ENCODE peak calls at places on chromosomes 16 and 17, in five cellular contexts. H is stimulated activated CD8-positive, alpha-beta memory T cell treated with anti-CD3 and anti-CD28 coated beads, Interleukin-7, amount 100 ng/mL, for 1 hour; R is astrocyte of the spinal cord; B is BE2C; Q is amniotic epithelial cell. G is an unnamed sample.

GRCh38 chr16:4515611-4516233 is 22.9 kb downstream of the CDIP1 start:
- DNase-seq in H (no peak), R (no peak), B (no peak), Q (no peak), G (no peak)

GRCh38 chr17:81239714-81240555 is 817 bp downstream of the NDUFAF8 start:
- DNase-seq in H (no peak), R (no peak), B (no peak), Q (no peak), G (no peak)

GRCh38 chr16:17606460-17606859 is 135.7 kb upstream of the XYLT1 start:
- DNase-seq in H (no peak), R (no peak), B (no peak), Q (no peak), G (no peak)

GRCh38 chr16:70159355-70160348 is 13.9 kb upstream of the CLEC18C start:
- DNase-seq in H (no peak), R (peak; percentile 44), B (no peak), Q (peak; percentile 42), G (no peak)

GRCh38 chr16:58661199-58661830 is 23.3 kb downstream of the SLC38A7 start:
- DNase-seq in H (no peak), R (peak; percentile 86), B (peak; percentile 72), Q (peak; percentile 85), G (no peak)

GRCh38 chr16:86165479-86165878 is 266.5 kb downstream of the IRF8 start:
- DNase-seq in H (no peak), R (no peak), B (no peak), Q (no peak), G (no peak)

GRCh38 chr16:81700071-81700779 is 78.9 kb upstream of the PLCG2 start:
- DNase-seq in H (no peak), R (peak; percentile 59), B (no peak), Q (no peak), G (no peak)

GRCh38 chr17:19646788-19647696 is 1.5 kb upstream of the ALDH3A2 start:
- DNase-seq in H (no peak), R (peak; percentile 18), B (no peak), Q (peak; percentile 41), G (no peak)

GRCh38 chr17:57406131-57406980 is 150.0 kb downstream of the MSI2 start:
- DNase-seq in H (no peak), R (peak; percentile 94), B (no peak), Q (peak; percentile 32), G (no peak)

GRCh38 chr16:78895661-78896060 is 704.9 kb downstream of the MAF start:
- DNase-seq in H (no peak), R (no peak), B (no peak), Q (no peak), G (no peak)

GRCh38 chr16:678858-679807 is 1.1 kb upstream of the STUB1 start:
- DNase-seq in H (no peak), R (peak; percentile 48), B (peak; percentile 90), Q (peak; percentile 40), G (no peak)

GRCh38 chr17:17206149-17206912 is at the start of gene PLD6:
- DNase-seq in H (peak; percentile 68), R (peak; percentile 34), B (peak; percentile 93), Q (peak; percentile 56), G (peak; percentile 80)

GRCh38 chr16:55021595-55022475 is 91.2 kb downstream of the IRX5 start:
- DNase-seq in H (no peak), R (peak; percentile 74), B (peak; percentile 71), Q (peak; percentile 1), G (no peak)

GRCh38 chr17:6244796-6245195 is 174.6 kb downstream of the WSCD1 start:
- DNase-seq in H (no peak), R (no peak), B (no peak), Q (no peak), G (no peak)

GRCh38 chr17:49217651-49218413 is 7.3 kb downstream of the ABI3 start:
- DNase-seq in H (no peak), R (no peak), B (no peak), Q (no peak), G (no peak)

GRCh38 chr17:53736516-53737274 is 86.0 kb upstream of the KIF2B start:
- DNase-seq in H (no peak), R (no peak), B (no peak), Q (no peak), G (no peak)

GRCh38 chr17:1593630-1593931 is 31.0 kb upstream of the PITPNA start:
- DNase-seq in H (no peak), R (no peak), B (no peak), Q (no peak), G (no peak)

GRCh38 chr17:32259596-32259995 is 6.0 kb upstream of the RHBDL3 start:
- DNase-seq in H (no peak), R (peak; percentile 62), B (no peak), Q (peak; percentile 78), G (no peak)

GRCh38 chr17:42928714-42929496 is 28.3 kb downstream of the G6PC1 start:
- DNase-seq in H (no peak), R (peak; percentile 80), B (peak; percentile 29), Q (peak; percentile 85), G (no peak)

GRCh38 chr16:85335584-85336492 is 223.6 kb upstream of the CIBAR2 start:
- DNase-seq in H (no peak), R (peak; percentile 27), B (no peak), Q (peak; percentile 68), G (no peak)

GRCh38 chr16:11539635-11540034 is 47.1 kb downstream of the LITAF start:
- DNase-seq in H (no peak), R (no peak), B (no peak), Q (no peak), G (no peak)

GRCh38 chr17:2020721-2021120 is 4.4 kb downstream of the RTN4RL1 start:
- DNase-seq in H (no peak), R (no peak), B (no peak), Q (no peak), G (no peak)

GRCh38 chr17:55159251-55159650 is 105.5 kb upstream of the HLF start:
- DNase-seq in H (no peak), R (peak; percentile 70), B (no peak), Q (peak; percentile 20), G (no peak)

GRCh38 chr17:34566201-34566600 is 13.2 kb upstream of the TMEM132E start:
- DNase-seq in H (no peak), R (no peak), B (no peak), Q (no peak), G (no peak)

GRCh38 chr17:34081269-34081668 is 173.8 kb upstream of the CCL2 start:
- DNase-seq in H (no peak), R (no peak), B (no peak), Q (no peak), G (no peak)